ENCODE peak calls at places on chromosomes 1 and 21, in seven cellular contexts. X is NCI-H1436 treated with DMSO at 0.1 percent for 48 hours; Q is Right ventricle myocardium superior; K is AG04449; H is ELR; E is Right ventricle myocardium inferior; S is stimulated activated CD8-positive, alpha-beta memory T cell treated with anti-CD3 and anti-CD28 coated beads, Interleukin-15, amount 100 ng/mL, for 48 hours. J is an unnamed sample.

GRCh38 chr1:1051127-1051810 is 22.8 kb downstream of the RNF223 start:
- DNase-seq in X (no peak), Q (no peak), K (no peak), H (no peak), E (no peak), S (no peak), J (no peak)

GRCh38 chr1:2871246-2871815 is 69.8 kb upstream of the TTC34 start:
- DNase-seq in X (no peak), Q (no peak), K (no peak), H (no peak), E (no peak), S (no peak), J (no peak)

GRCh38 chr1:82932207-82932606 is 1066.7 kb downstream of the TTLL7 start:
- DNase-seq in X (no peak), Q (no peak), K (no peak), H (no peak), E (no peak), S (no peak), J (no peak)

GRCh38 chr1:223635236-223635635 is 30.3 kb downstream of the CAPN8 start:
- DNase-seq in X (no peak), Q (no peak), K (no peak), H (no peak), E (no peak), S (no peak), J (no peak)

GRCh38 chr1:193411771-193412170 is 225.4 kb upstream of the B3GALT2 start:
- DNase-seq in X (no peak), Q (no peak), K (no peak), H (no peak), E (no peak), S (no peak), J (no peak)

GRCh38 chr1:232515706-232516105 is 114.2 kb downstream of the SIPA1L2 start:
- DNase-seq in X (no peak), Q (no peak), K (no peak), H (no peak), E (no peak), S (no peak), J (no peak)

GRCh38 chr1:7046314-7046713 is 261.1 kb downstream of the CAMTA1 start:
- DNase-seq in X (no peak), Q (no peak), K (peak; percentile 26), H (peak; percentile 61), E (no peak), S (no peak), J (no peak)

GRCh38 chr1:109620396-109620817 is 770 bp downstream of the AMPD2 start:
- DNase-seq in X (no peak), Q (no peak), K (no peak), H (peak; percentile 67), E (no peak), S (no peak), J (no peak)

GRCh38 chr1:9326596-9326995 is 33.9 kb downstream of the SPSB1 start:
- DNase-seq in X (no peak), Q (no peak), K (peak; percentile 65), H (no peak), E (no peak), S (no peak), J (no peak)

GRCh38 chr21:46622226-46622625 is 13.2 kb upstream of the PRMT2 start:
- DNase-seq in X (no peak), Q (peak; percentile 60), K (no peak), H (no peak), E (peak; percentile 80), S (no peak), J (peak; percentile 18)

GRCh38 chr1:36089393-36090121 is 865 bp downstream of the ADPRS start:
- DNase-seq in X (no peak), Q (no peak), K (no peak), H (peak; percentile 52), E (no peak), S (no peak), J (no peak)

GRCh38 chr21:32256873-32257620 is 21.8 kb downstream of the MIS18A start:
- DNase-seq in X (no peak), Q (peak; percentile 71), K (peak; percentile 65), H (peak; percentile 66), E (no peak), S (no peak), J (no peak)

GRCh38 chr21:36693144-36694040 is 5.5 kb upstream of the SIM2 start:
- DNase-seq in X (no peak), Q (no peak), K (no peak), H (no peak), E (no peak), S (no peak), J (no peak)

GRCh38 chr1:204206121-204206520 is 7.7 kb downstream of the GOLT1A start:
- DNase-seq in X (no peak), Q (no peak), K (no peak), H (peak; percentile 68), E (no peak), S (no peak), J (no peak)

GRCh38 chr1:213284626-213285025 is 233.6 kb downstream of the RPS6KC1 start:
- DNase-seq in X (no peak), Q (no peak), K (peak; percentile 41), H (peak; percentile 47), E (no peak), S (no peak), J (no peak)

GRCh38 chr1:110890474-110891196 is 17.7 kb downstream of the CD53 start:
- DNase-seq in X (no peak), Q (no peak), K (no peak), H (no peak), E (no peak), S (no peak), J (no peak)

GRCh38 chr1:230758705-230759354 is 11.6 kb downstream of the CAPN9 start:
- DNase-seq in X (no peak), Q (no peak), K (no peak), H (no peak), E (no peak), S (no peak), J (no peak)

GRCh38 chr1:211620097-211620496 is 41.1 kb upstream of the SLC30A1 start:
- DNase-seq in X (no peak), Q (no peak), K (no peak), H (no peak), E (no peak), S (no peak), J (no peak)

GRCh38 chr1:203117611-203118575 is 9.6 kb upstream of the ADORA1 start:
- DNase-seq in X (no peak), Q (peak; percentile 87), K (no peak), H (peak; percentile 73), E (peak; percentile 89), S (peak; percentile 28), J (no peak)

GRCh38 chr1:94743866-94744265 is 76.3 kb upstream of the SLC44A3 start:
- DNase-seq in X (no peak), Q (no peak), K (no peak), H (peak; percentile 68), E (no peak), S (no peak), J (no peak)

GRCh38 chr1:32893198-32894018 is 7.1 kb downstream of the HPCA start:
- DNase-seq in X (no peak), Q (no peak), K (no peak), H (peak; percentile 55), E (no peak), S (no peak), J (no peak)